ENCODE peak calls at places on chromosome 9, in four cellular contexts. V, F, Z and O are unnamed samples.

GRCh38 chr9:15856591-15856990 is 303.7 kb downstream of the CCDC171 start:
- DNase-seq in F (no peak), V (no peak), Z (no peak), O (no peak)

GRCh38 chr9:91515074-91515687 is 91.5 kb upstream of the NFIL3 start:
- DNase-seq in Z (peak), F (peak), V (no peak), O (no peak)

GRCh38 chr9:132026932-132027585 is 52.6 kb downstream of the MED27 start:
- DNase-seq in V (no peak), F (no peak), Z (no peak), O (no peak)

GRCh38 chr9:105088088-105088487 is 156.4 kb upstream of the SLC44A1 start:
- DNase-seq in Z (no peak), V (no peak), F (no peak), O (no peak)

GRCh38 chr9:23322392-23322791 is 503.6 kb downstream of the ELAVL2 start:
- DNase-seq in V (no peak), F (no peak), Z (no peak), O (no peak)

GRCh38 chr9:18114559-18114958 is 359.4 kb upstream of the ADAMTSL1 start:
- DNase-seq in Z (no peak), V (no peak), F (no peak), O (no peak)

GRCh38 chr9:91681461-91682305 is 258.1 kb upstream of the NFIL3 start:
- DNase-seq in Z (no peak), V (peak), F (peak), O (peak)

GRCh38 chr9:137534256-137535119 is 15.7 kb downstream of the PNPLA7 start:
- DNase-seq in Z (no peak), F (peak), V (peak), O (peak)

GRCh38 chr9:90854637-90855036 is 53.0 kb downstream of the SYK start:
- DNase-seq in F (no peak), Z (no peak), V (no peak), O (no peak)

GRCh38 chr9:69036319-69036718 is 767 bp downstream of the FXN start:
- DNase-seq in V (peak), F (peak), Z (no peak), O (no peak)

GRCh38 chr9:117434568-117434967 is 19.7 kb upstream of the ASTN2 start:
- DNase-seq in F (no peak), Z (no peak), V (no peak), O (no peak)

GRCh38 chr9:37996050-37996811 is 72.8 kb downstream of the SHB start:
- DNase-seq in V (no peak), F (no peak), Z (no peak), O (no peak)

GRCh38 chr9:16640649-16641048 is 229.8 kb downstream of the BNC2 start:
- DNase-seq in V (no peak), Z (no peak), F (no peak), O (no peak)

GRCh38 chr9:137371966-137372651 is 50.9 kb downstream of the EXD3 start:
- DNase-seq in V (no peak), Z (no peak), F (no peak), O (no peak)

GRCh38 chr9:121776009-121776738 is 124.7 kb downstream of the DAB2IP start:
- DNase-seq in F (no peak), V (no peak), Z (no peak), O (no peak)

GRCh38 chr9:110187126-110187525 is 20.8 kb downstream of the C9orf152 start:
- DNase-seq in V (no peak), Z (no peak), F (no peak), O (no peak)

GRCh38 chr9:105333811-105334210 is 89.4 kb downstream of the SLC44A1 start:
- DNase-seq in Z (no peak), V (no peak), F (no peak), O (no peak)

GRCh38 chr9:13174906-13175639 is 104.4 kb downstream of the MPDZ start:
- DNase-seq in F (no peak), Z (no peak), V (no peak), O (no peak)

GRCh38 chr9:20732118-20732517 is 48.1 kb downstream of the FOCAD start:
- DNase-seq in V (no peak), Z (no peak), F (no peak), O (no peak)

GRCh38 chr9:78507008-78507407 is 210.1 kb downstream of the PSAT1 start:
- DNase-seq in Z (no peak), V (no peak), F (no peak), O (no peak)

GRCh38 chr9:6467006-6467625 is 54.1 kb downstream of the UHRF2 start:
- DNase-seq in V (no peak), Z (no peak), F (no peak), O (no peak)

GRCh38 chr9:35813434-35814105 is 1.3 kb downstream of the HINT2 start:
- DNase-seq in V (peak), Z (no peak), F (peak), O (peak)

GRCh38 chr9:111298831-111299603 is 31.0 kb downstream of the OR2K2 start:
- DNase-seq in V (peak), F (peak), Z (peak), O (peak)

GRCh38 chr9:117718701-117719100 is 14.5 kb downstream of the TLR4 start:
- DNase-seq in F (no peak), V (no peak), Z (no peak), O (no peak)

GRCh38 chr9:136673970-136674785 is 11.5 kb downstream of the EGFL7 start:
- DNase-seq in F (no peak), Z (no peak), V (no peak), O (no peak)

GRCh38 chr9:113992276-113992951 is 85.7 kb downstream of the AMBP start:
- DNase-seq in F (no peak), V (no peak), Z (no peak), O (no peak)

GRCh38 chr9:126526218-126527108 is 87.3 kb upstream of the LMX1B start:
- DNase-seq in V (no peak), F (no peak), Z (no peak), O (no peak)

GRCh38 chr9:117073539-117074336 is 341.1 kb downstream of the ASTN2 start:
- DNase-seq in V (peak), Z (no peak), F (peak), O (no peak)

GRCh38 chr9:126733005-126733404 is 71.8 kb upstream of the ZBTB43 start:
- DNase-seq in V (peak), F (no peak), Z (no peak), O (no peak)

GRCh38 chr9:110123364-110124095 is 84.4 kb downstream of the C9orf152 start:
- DNase-seq in F (no peak), V (no peak), Z (no peak), O (no peak)

GRCh38 chr9:18548456-18548855 is 74.5 kb downstream of the ADAMTSL1 start:
- DNase-seq in Z (no peak), V (no peak), F (no peak), O (no peak)

GRCh38 chr9:79477955-79478751 is 93.6 kb upstream of the TLE4 start:
- DNase-seq in Z (no peak), V (peak), F (no peak), O (no peak)

GRCh38 chr9:114271556-114272510 is 51.1 kb upstream of the ORM1 start:
- DNase-seq in V (peak), F (no peak), Z (no peak), O (peak)

GRCh38 chr9:81814794-81815464 is 113.3 kb upstream of the SPATA31D4 start:
- DNase-seq in V (no peak), F (no peak), Z (peak), O (no peak)

GRCh38 chr9:114504341-114505186 is 709 bp downstream of the WHRN start:
- DNase-seq in Z (no peak), F (peak), V (no peak), O (peak)

GRCh38 chr9:130444565-130445221 is at the start of gene ASS1:
- DNase-seq in F (peak), Z (no peak), V (peak), O (no peak)

GRCh38 chr9:13941686-13942085 is 372.3 kb downstream of the NFIB start:
- DNase-seq in F (no peak), V (no peak), Z (no peak), O (no peak)

GRCh38 chr9:135060461-135061116 is 26.9 kb upstream of the OLFM1 start:
- DNase-seq in Z (no peak), V (no peak), F (no peak), O (no peak)

GRCh38 chr9:9352877-9353481 is 1259.8 kb downstream of the PTPRD start:
- DNase-seq in V (no peak), F (peak), Z (no peak), O (no peak)

GRCh38 chr9:13841801-13842462 is 472.0 kb downstream of the NFIB start:
- DNase-seq in Z (no peak), F (no peak), V (no peak), O (no peak)

GRCh38 chr9:133701981-133702797 is 36.0 kb downstream of the SARDH start:
- DNase-seq in Z (no peak), F (no peak), V (no peak), O (no peak)

GRCh38 chr9:133699546-133699945 is 38.6 kb downstream of the SARDH start:
- DNase-seq in V (no peak), Z (no peak), F (no peak), O (no peak)

GRCh38 chr9:133700861-133701320 is 37.3 kb downstream of the SARDH start:
- DNase-seq in F (no peak), Z (no peak), V (no peak), O (no peak)

GRCh38 chr9:133702798-133703570 is 35.2 kb downstream of the SARDH start:
- DNase-seq in Z (no peak), F (no peak), V (no peak), O (no peak)

DNA sequence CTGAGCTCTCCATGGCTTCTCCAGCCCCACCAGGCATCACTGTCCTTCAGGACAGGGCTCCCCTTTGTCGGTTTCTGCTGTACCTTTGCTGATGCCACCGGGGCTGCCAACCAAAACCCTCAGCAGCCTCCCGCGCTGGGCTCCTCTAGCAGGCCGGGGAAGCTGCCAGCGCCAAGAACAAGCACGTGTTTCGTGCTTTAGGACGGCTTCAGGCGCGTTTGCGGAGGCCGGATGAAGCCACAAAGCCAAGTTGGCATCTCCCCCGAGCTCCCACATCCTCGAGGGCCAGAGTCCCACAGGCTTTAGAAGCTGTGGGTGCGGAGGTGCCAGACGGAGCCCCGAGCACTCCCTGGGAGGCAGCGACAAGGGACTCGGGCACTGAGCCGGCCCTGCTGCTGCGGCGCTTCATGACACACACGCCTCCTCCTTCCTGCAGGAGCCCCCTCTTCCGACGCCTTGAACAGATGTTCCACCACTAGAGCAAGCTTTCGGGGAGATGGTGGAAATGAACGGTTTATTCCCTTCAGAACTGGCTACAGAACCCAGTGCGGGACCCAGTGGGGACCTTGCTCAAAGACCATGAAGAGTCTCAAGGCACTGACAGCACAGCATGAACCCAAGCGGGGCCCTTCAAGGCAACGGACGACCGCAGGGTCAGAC is 36.7 kb downstream of the SARDH start:
- DNase-seq in F (no peak), Z (no peak), V (no peak), O (no peak)
- TF ChIP-seq EZH2 in F (no peak), Z (no peak), V (no peak), O (no peak)

GRCh38 chr9:133075925-133076324 is 14.1 kb downstream of the CEL start:
- DNase-seq in V (peak), Z (no peak), F (no peak), O (no peak)
- TF ChIP-seq ZBTB33 in V (no peak), Z (no peak), F (no peak), O (no peak)

GRCh38 chr9:71383308-71383707 is 261.9 kb upstream of the TRPM3 start:
- DNase-seq in F (no peak), V (no peak), Z (no peak), O (no peak)
- H3K27ac ChIP-seq in F (no peak), V (no peak), Z (no peak), O (no peak)

GRCh38 chr9:119368681-119369581 is at the start of gene BRINP1:
- DNase-seq in V (no peak), Z (no peak), F (no peak), O (no peak)
- TF ChIP-seq EZH2 in V (no peak), Z (no peak), F (no peak), O (no peak)

DNA sequence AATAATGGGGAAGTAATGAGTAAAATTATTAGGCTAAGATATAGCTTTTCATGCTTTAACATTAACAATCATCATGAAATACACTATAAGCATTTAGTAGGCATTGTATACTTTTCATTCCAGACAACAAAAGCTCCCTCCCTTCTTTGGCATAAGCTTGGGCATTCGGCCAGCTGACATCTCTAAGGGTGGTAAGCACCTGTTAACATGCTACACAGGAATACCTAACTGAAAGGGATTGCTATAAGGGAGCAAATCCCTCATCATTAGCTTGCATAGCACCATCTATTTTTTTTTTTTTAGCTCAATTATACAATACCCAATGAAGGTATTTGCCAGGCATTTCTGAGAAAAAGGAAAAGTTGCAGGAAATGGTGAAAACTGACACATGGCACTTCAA is 16.6 kb downstream of the STRBP start:
- DNase-seq in V (no peak), F (no peak), Z (no peak), O (no peak)
- TF ChIP-seq ZBTB33 in V (no peak), F (no peak), Z (no peak), O (no peak)

GRCh38 chr9:683509-684021 is 157.9 kb upstream of the DMRT1 start:
- DNase-seq in V (no peak), Z (no peak), F (no peak), O (no peak)
- H3K27ac ChIP-seq in V (peak), Z (no peak), F (no peak), O (no peak)

GRCh38 chr9:97850746-97851449 is 2.1 kb upstream of the FOXE1 start:
- DNase-seq in F (no peak), V (no peak), Z (no peak), O (no peak)
- TF ChIP-seq EZH2 in F (no peak), V (no peak), Z (no peak), O (no peak)